ENCODE peak calls at places on chromosome 19, in eight cellular contexts. One of them, this sample, is unnamed.

GRCh38 chr19:45363861-45364459 is 6.4 kb downstream of the ERCC2 start:
- DNase-seq in HFFc6: no peak
- DNase-seq in SK-N-SH: no peak
- DNase-seq in progenitor cell of endocrine pancreas: no peak
- DNase-seq in pancreas: no peak
- DNase-seq in NB4: no peak
- DNase-seq in fibroblast of mammary gland: no peak
- DNase-seq in foreskin fibroblast: no peak
- DNase-seq in this sample: peak

GRCh38 chr19:48757741-48758144 is 2.4 kb downstream of the FGF21 start:
- DNase-seq in HFFc6: no peak
- DNase-seq in SK-N-SH: no peak
- DNase-seq in progenitor cell of endocrine pancreas: no peak
- DNase-seq in pancreas: no peak
- DNase-seq in NB4: no peak
- DNase-seq in fibroblast of mammary gland: no peak
- DNase-seq in foreskin fibroblast: no peak
- DNase-seq in this sample: no peak

GRCh38 chr19:43546581-43546980 is 13.6 kb downstream of the ZNF575 start:
- DNase-seq in HFFc6: no peak
- DNase-seq in SK-N-SH: no peak
- DNase-seq in progenitor cell of endocrine pancreas: no peak
- DNase-seq in pancreas: no peak
- DNase-seq in NB4: no peak
- DNase-seq in fibroblast of mammary gland: no peak
- DNase-seq in foreskin fibroblast: no peak
- DNase-seq in this sample: no peak

GRCh38 chr19:18123819-18124218 is 26.2 kb downstream of the MAST3 start:
- DNase-seq in HFFc6: no peak
- DNase-seq in SK-N-SH: peak
- DNase-seq in progenitor cell of endocrine pancreas: no peak
- DNase-seq in pancreas: no peak
- DNase-seq in NB4: no peak
- DNase-seq in fibroblast of mammary gland: no peak
- DNase-seq in foreskin fibroblast: no peak
- DNase-seq in this sample: no peak

GRCh38 chr19:49981603-49982593 is 20.9 kb upstream of the SIGLEC11 start:
- DNase-seq in HFFc6: no peak
- DNase-seq in SK-N-SH: no peak
- DNase-seq in progenitor cell of endocrine pancreas: no peak
- DNase-seq in pancreas: no peak
- DNase-seq in NB4: no peak
- DNase-seq in fibroblast of mammary gland: no peak
- DNase-seq in foreskin fibroblast: no peak
- DNase-seq in this sample: no peak

GRCh38 chr19:18833849-18834643 is 2.3 kb downstream of the UPF1 start:
- DNase-seq in HFFc6: no peak
- DNase-seq in SK-N-SH: no peak
- DNase-seq in progenitor cell of endocrine pancreas: no peak
- DNase-seq in pancreas: no peak
- DNase-seq in NB4: no peak
- DNase-seq in fibroblast of mammary gland: peak
- DNase-seq in foreskin fibroblast: no peak
- DNase-seq in this sample: no peak

GRCh38 chr19:5062799-5063198 is 93.9 kb downstream of the KDM4B start:
- DNase-seq in HFFc6: no peak
- DNase-seq in SK-N-SH: no peak
- DNase-seq in progenitor cell of endocrine pancreas: no peak
- DNase-seq in pancreas: no peak
- DNase-seq in NB4: no peak
- DNase-seq in fibroblast of mammary gland: no peak
- DNase-seq in foreskin fibroblast: no peak
- DNase-seq in this sample: no peak

GRCh38 chr19:49104229-49104864 is 9.8 kb upstream of the LIN7B start:
- DNase-seq in HFFc6: no peak
- DNase-seq in SK-N-SH: no peak
- DNase-seq in progenitor cell of endocrine pancreas: no peak
- DNase-seq in pancreas: no peak
- DNase-seq in NB4: no peak
- DNase-seq in fibroblast of mammary gland: no peak
- DNase-seq in foreskin fibroblast: no peak
- DNase-seq in this sample: no peak

GRCh38 chr19:5578094-5578846 is 10.5 kb upstream of the TINCR start:
- DNase-seq in HFFc6: peak
- DNase-seq in SK-N-SH: peak
- DNase-seq in progenitor cell of endocrine pancreas: peak
- DNase-seq in pancreas: peak
- DNase-seq in NB4: peak
- DNase-seq in fibroblast of mammary gland: peak
- DNase-seq in foreskin fibroblast: peak
- DNase-seq in this sample: no peak

GRCh38 chr19:16374436-16374835 is 49.8 kb downstream of the KLF2 start:
- DNase-seq in HFFc6: no peak
- DNase-seq in SK-N-SH: no peak
- DNase-seq in progenitor cell of endocrine pancreas: no peak
- DNase-seq in pancreas: no peak
- DNase-seq in NB4: no peak
- DNase-seq in fibroblast of mammary gland: no peak
- DNase-seq in foreskin fibroblast: no peak
- DNase-seq in this sample: no peak

GRCh38 chr19:3389446-3389778 is 23.0 kb downstream of the NFIC start:
- DNase-seq in HFFc6: no peak
- DNase-seq in SK-N-SH: no peak
- DNase-seq in progenitor cell of endocrine pancreas: no peak
- DNase-seq in pancreas: no peak
- DNase-seq in NB4: no peak
- DNase-seq in fibroblast of mammary gland: no peak
- DNase-seq in foreskin fibroblast: no peak
- DNase-seq in this sample: no peak

GRCh38 chr19:16168465-16169081 is 4.8 kb downstream of the CIB3 start:
- DNase-seq in HFFc6: no peak
- DNase-seq in SK-N-SH: no peak
- DNase-seq in progenitor cell of endocrine pancreas: no peak
- DNase-seq in pancreas: no peak
- DNase-seq in NB4: peak
- DNase-seq in fibroblast of mammary gland: no peak
- DNase-seq in foreskin fibroblast: peak
- DNase-seq in this sample: no peak

GRCh38 chr19:43606569-43607229 is 5.2 kb upstream of the SRRM5 start:
- DNase-seq in HFFc6: no peak
- DNase-seq in SK-N-SH: no peak
- DNase-seq in progenitor cell of endocrine pancreas: no peak
- DNase-seq in pancreas: no peak
- DNase-seq in NB4: no peak
- DNase-seq in fibroblast of mammary gland: no peak
- DNase-seq in foreskin fibroblast: no peak
- DNase-seq in this sample: no peak

GRCh38 chr19:7074705-7075282 is 5.3 kb downstream of the ZNF557 start:
- DNase-seq in HFFc6: no peak
- DNase-seq in SK-N-SH: no peak
- DNase-seq in progenitor cell of endocrine pancreas: no peak
- DNase-seq in pancreas: no peak
- DNase-seq in NB4: no peak
- DNase-seq in fibroblast of mammary gland: no peak
- DNase-seq in foreskin fibroblast: no peak
- DNase-seq in this sample: no peak

GRCh38 chr19:7072541-7072940 is 3.0 kb downstream of the ZNF557 start:
- DNase-seq in HFFc6: no peak
- DNase-seq in SK-N-SH: no peak
- DNase-seq in progenitor cell of endocrine pancreas: no peak
- DNase-seq in pancreas: no peak
- DNase-seq in NB4: no peak
- DNase-seq in fibroblast of mammary gland: no peak
- DNase-seq in foreskin fibroblast: no peak
- DNase-seq in this sample: no peak

GRCh38 chr19:7083076-7083956 is 13.8 kb downstream of the ZNF557 start:
- DNase-seq in HFFc6: peak
- DNase-seq in SK-N-SH: no peak
- DNase-seq in progenitor cell of endocrine pancreas: no peak
- DNase-seq in pancreas: no peak
- DNase-seq in NB4: peak
- DNase-seq in fibroblast of mammary gland: peak
- DNase-seq in foreskin fibroblast: no peak
- DNase-seq in this sample: no peak

GRCh38 chr19:7076151-7076550 is 6.6 kb downstream of the ZNF557 start:
- DNase-seq in HFFc6: no peak
- DNase-seq in SK-N-SH: no peak
- DNase-seq in progenitor cell of endocrine pancreas: no peak
- DNase-seq in pancreas: no peak
- DNase-seq in NB4: no peak
- DNase-seq in fibroblast of mammary gland: no peak
- DNase-seq in foreskin fibroblast: no peak
- DNase-seq in this sample: no peak

DNA sequence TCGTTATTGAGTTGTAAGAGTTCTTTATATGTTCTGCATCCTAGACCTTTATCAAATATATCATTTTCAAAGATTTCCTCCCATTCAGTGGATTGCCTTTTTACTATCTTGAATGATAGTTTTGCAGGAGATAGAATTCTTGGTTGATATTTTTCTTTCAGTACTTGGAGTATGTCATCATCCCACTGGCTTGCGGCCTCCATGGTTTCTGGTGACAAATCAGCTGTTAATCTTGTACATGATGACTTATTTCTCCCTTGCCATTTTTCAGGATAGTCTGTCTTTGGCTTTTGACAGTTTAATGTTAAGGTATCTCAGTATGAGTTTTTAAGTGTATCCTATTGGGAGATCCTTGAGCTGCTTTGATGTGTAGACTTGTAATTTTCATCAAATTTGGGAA is 8.5 kb downstream of the ZNF557 start:
- DNase-seq in HFFc6: no peak
- DNase-seq in SK-N-SH: no peak
- DNase-seq in progenitor cell of endocrine pancreas: no peak
- DNase-seq in pancreas: no peak
- DNase-seq in NB4: peak
- DNase-seq in fibroblast of mammary gland: no peak
- DNase-seq in foreskin fibroblast: no peak
- DNase-seq in this sample: no peak
- TF ChIP-seq CTCF in HFFc6: no peak
- TF ChIP-seq CTCF in SK-N-SH: no peak
- TF ChIP-seq CTCF in progenitor cell of endocrine pancreas: no peak
- TF ChIP-seq CTCF in pancreas: no peak
- TF ChIP-seq CTCF in NB4: no peak
- TF ChIP-seq CTCF in fibroblast of mammary gland: no peak
- TF ChIP-seq CTCF in foreskin fibroblast: no peak
- TF ChIP-seq CTCF in this sample: no peak

GRCh38 chr19:7636691-7637373 is at the start of gene STXBP2:
- DNase-seq in HFFc6: no peak
- DNase-seq in SK-N-SH: peak
- DNase-seq in progenitor cell of endocrine pancreas: peak
- DNase-seq in pancreas: peak
- DNase-seq in NB4: peak
- DNase-seq in fibroblast of mammary gland: no peak
- DNase-seq in foreskin fibroblast: no peak
- DNase-seq in this sample: peak
- TF ChIP-seq CTCF in HFFc6: no peak
- TF ChIP-seq CTCF in SK-N-SH: no peak
- TF ChIP-seq CTCF in progenitor cell of endocrine pancreas: peak
- TF ChIP-seq CTCF in pancreas: peak
- TF ChIP-seq CTCF in NB4: no peak
- TF ChIP-seq CTCF in fibroblast of mammary gland: no peak
- TF ChIP-seq CTCF in foreskin fibroblast: no peak
- TF ChIP-seq CTCF in this sample: no peak

DNA sequence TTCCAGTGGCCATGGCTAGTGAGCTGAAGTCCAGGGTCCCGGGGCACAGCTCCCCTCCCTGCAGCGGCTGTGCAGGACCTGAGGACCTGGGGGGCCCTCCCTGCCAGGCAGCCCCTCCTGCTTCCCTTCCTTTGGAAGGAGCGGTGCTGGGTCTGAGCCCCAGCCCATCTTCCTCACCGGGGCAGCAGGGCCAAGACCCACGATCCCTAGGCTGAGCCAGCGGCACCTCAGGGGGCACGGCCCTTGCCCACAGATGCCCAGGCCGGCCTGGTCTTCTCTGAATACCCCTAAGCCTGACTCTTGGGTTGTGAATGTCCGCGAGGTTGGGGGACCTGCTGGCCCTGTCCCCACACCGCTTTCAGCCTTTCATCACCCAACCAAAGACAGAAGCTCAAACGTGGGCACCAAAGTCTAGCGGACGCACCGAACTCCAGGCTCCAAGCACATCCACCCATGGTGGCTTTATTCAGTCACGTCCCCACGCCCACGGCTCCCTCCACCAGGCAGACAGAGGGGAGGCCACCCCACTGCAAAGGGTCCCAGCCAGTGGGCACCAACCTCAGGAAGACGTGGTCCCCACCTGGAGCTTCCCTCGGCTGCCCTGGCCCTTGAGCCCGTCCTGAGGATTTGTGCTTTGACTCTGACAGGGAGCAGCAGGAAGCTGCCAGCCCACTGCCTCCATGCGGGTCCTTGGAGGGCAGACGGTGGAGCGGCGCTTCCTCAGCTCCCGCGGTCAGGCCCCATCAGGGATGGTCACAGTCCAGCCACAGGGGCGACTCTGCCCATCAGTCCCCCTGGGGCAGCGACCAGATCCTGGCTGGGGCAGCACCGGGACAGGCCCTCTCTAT is 8.3 kb upstream of the MEX3D start:
- DNase-seq in HFFc6: no peak
- DNase-seq in SK-N-SH: no peak
- DNase-seq in progenitor cell of endocrine pancreas: no peak
- DNase-seq in pancreas: no peak
- DNase-seq in NB4: no peak
- DNase-seq in fibroblast of mammary gland: no peak
- DNase-seq in foreskin fibroblast: no peak
- DNase-seq in this sample: no peak
- TF ChIP-seq CTCF in HFFc6: no peak
- TF ChIP-seq CTCF in SK-N-SH: no peak
- TF ChIP-seq CTCF in progenitor cell of endocrine pancreas: no peak
- TF ChIP-seq CTCF in pancreas: no peak
- TF ChIP-seq CTCF in NB4: no peak
- TF ChIP-seq CTCF in fibroblast of mammary gland: no peak
- TF ChIP-seq CTCF in foreskin fibroblast: no peak
- TF ChIP-seq CTCF in this sample: no peak

GRCh38 chr19:9847087-9847671 is 12.1 kb downstream of the PIN1 start:
- DNase-seq in HFFc6: peak
- DNase-seq in SK-N-SH: peak
- DNase-seq in progenitor cell of endocrine pancreas: no peak
- DNase-seq in pancreas: no peak
- DNase-seq in NB4: peak
- DNase-seq in fibroblast of mammary gland: peak
- DNase-seq in foreskin fibroblast: peak
- DNase-seq in this sample: peak

GRCh38 chr19:9848761-9849160 is 13.6 kb downstream of the PIN1 start:
- DNase-seq in HFFc6: no peak
- DNase-seq in SK-N-SH: no peak
- DNase-seq in progenitor cell of endocrine pancreas: no peak
- DNase-seq in pancreas: no peak
- DNase-seq in NB4: no peak
- DNase-seq in fibroblast of mammary gland: no peak
- DNase-seq in foreskin fibroblast: no peak
- DNase-seq in this sample: no peak

GRCh38 chr19:9850235-9850959 is 15.3 kb downstream of the PIN1 start:
- DNase-seq in HFFc6: no peak
- DNase-seq in SK-N-SH: no peak
- DNase-seq in progenitor cell of endocrine pancreas: no peak
- DNase-seq in pancreas: no peak
- DNase-seq in NB4: peak
- DNase-seq in fibroblast of mammary gland: no peak
- DNase-seq in foreskin fibroblast: no peak
- DNase-seq in this sample: no peak

GRCh38 chr19:9849786-9850185 is 14.7 kb downstream of the PIN1 start:
- DNase-seq in HFFc6: no peak
- DNase-seq in SK-N-SH: no peak
- DNase-seq in progenitor cell of endocrine pancreas: no peak
- DNase-seq in pancreas: no peak
- DNase-seq in NB4: peak
- DNase-seq in fibroblast of mammary gland: no peak
- DNase-seq in foreskin fibroblast: no peak
- DNase-seq in this sample: no peak

GRCh38 chr19:9848060-9848459 is 12.9 kb downstream of the PIN1 start:
- DNase-seq in HFFc6: no peak
- DNase-seq in SK-N-SH: peak
- DNase-seq in progenitor cell of endocrine pancreas: peak
- DNase-seq in pancreas: no peak
- DNase-seq in NB4: peak
- DNase-seq in fibroblast of mammary gland: no peak
- DNase-seq in foreskin fibroblast: no peak
- DNase-seq in this sample: no peak
- TF ChIP-seq CTCF in HFFc6: peak
- TF ChIP-seq CTCF in SK-N-SH: peak
- TF ChIP-seq CTCF in progenitor cell of endocrine pancreas: peak
- TF ChIP-seq CTCF in pancreas: no peak
- TF ChIP-seq CTCF in NB4: peak
- TF ChIP-seq CTCF in fibroblast of mammary gland: peak
- TF ChIP-seq CTCF in foreskin fibroblast: peak
- TF ChIP-seq CTCF in this sample: peak